ENCODE peak calls at places on chromosomes 5 and 9, in four cellular contexts. X, Q, S and H are unnamed samples. For H3K36me3, the result is how much of the 10 kb centered on the place peaks cover.

GRCh38 chr9:96460877-96461276 is 10.9 kb downstream of the HABP4 start:
- DNase-seq in S (no peak), Q (no peak), X (no peak), H (no peak)

GRCh38 chr9:84230355-84231136 is 110.0 kb downstream of the SLC28A3 start:
- DNase-seq in X (no peak), S (no peak), Q (no peak), H (no peak)

GRCh38 chr5:171739246-171739645 is 46.4 kb upstream of the SMIM23 start:
- DNase-seq in S (no peak), Q (no peak), X (no peak), H (no peak)

GRCh38 chr9:90815944-90816357 is 14.3 kb downstream of the SYK start:
- DNase-seq in Q (no peak), S (no peak), X (no peak), H (no peak)

GRCh38 chr5:106489004-106489403 is 1181.7 kb downstream of the EFNA5 start:
- DNase-seq in S (no peak), X (no peak), Q (no peak), H (no peak)

GRCh38 chr5:428219-428618 is 14.8 kb upstream of the EXOC3 start:
- DNase-seq in X (no peak), S (no peak), Q (peak), H (no peak)

GRCh38 chr9:129319076-129319937 is 141.2 kb upstream of the IER5L start:
- DNase-seq in S (peak), X (peak), Q (peak), H (no peak)

GRCh38 chr9:5510360-5510931 is at the start of gene PDCD1LG2:
- DNase-seq in S (no peak), Q (no peak), X (no peak), H (no peak)

GRCh38 chr9:120974181-120974580 is 47.6 kb upstream of the TRAF1 start:
- DNase-seq in X (no peak), Q (no peak), S (no peak), H (no peak)

GRCh38 chr9:123033352-123033751 is at the start of gene GPR21:
- DNase-seq in S (no peak), X (no peak), Q (no peak), H (no peak)

GRCh38 chr5:168152660-168153059 is 138.8 kb upstream of the WWC1 start:
- DNase-seq in Q (no peak), S (no peak), X (no peak), H (no peak)

DNA sequence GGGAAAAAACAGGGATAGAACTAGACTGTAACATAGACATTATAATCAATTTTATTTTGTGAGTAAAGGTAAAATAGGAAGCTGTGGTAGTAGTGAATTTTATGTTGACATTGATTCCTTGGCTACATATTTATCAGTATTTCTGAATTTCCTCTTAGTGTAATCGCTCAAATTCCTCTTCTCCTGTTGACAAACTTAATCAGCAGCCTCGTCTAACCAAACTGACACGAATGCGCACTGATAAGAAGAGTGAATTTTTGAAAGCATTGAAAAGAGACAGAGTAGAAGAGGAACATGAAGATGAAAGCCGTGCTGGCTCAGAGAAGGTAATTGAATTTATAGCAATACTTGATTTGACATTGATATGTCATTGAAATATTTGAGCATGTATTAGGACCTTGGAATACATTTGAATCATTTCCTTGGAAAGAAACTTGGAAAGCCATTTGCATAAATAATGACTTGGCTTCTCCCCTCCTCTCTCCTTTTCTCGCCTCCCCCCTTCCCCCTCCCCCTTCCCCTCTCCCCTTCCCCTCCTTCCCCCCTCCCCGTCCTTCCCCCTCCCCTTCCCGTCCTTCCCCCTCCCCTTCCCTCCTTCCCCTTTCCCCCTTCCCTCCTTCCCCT is 75.5 kb downstream of the GPBP1 start:
- DNase-seq in Q (no peak), S (no peak), X (no peak), H (no peak)
- H3K36me3 ChIP-seq in Q (half or more), S (under half), X (half or more), H (under half)

GRCh38 chr9:99489043-99489378 is 266.9 kb downstream of the SEC61B start:
- DNase-seq in Q (no peak), S (no peak), X (no peak), H (no peak)

GRCh38 chr9:99486684-99487083 is 264.6 kb downstream of the SEC61B start:
- DNase-seq in S (no peak), X (no peak), Q (no peak), H (no peak)

GRCh38 chr9:99490736-99491135 is 268.7 kb downstream of the SEC61B start:
- DNase-seq in X (no peak), S (no peak), Q (no peak), H (no peak)

GRCh38 chr9:99488109-99489042 is 266.3 kb downstream of the SEC61B start:
- DNase-seq in X (no peak), S (no peak), Q (no peak), H (no peak)

DNA sequence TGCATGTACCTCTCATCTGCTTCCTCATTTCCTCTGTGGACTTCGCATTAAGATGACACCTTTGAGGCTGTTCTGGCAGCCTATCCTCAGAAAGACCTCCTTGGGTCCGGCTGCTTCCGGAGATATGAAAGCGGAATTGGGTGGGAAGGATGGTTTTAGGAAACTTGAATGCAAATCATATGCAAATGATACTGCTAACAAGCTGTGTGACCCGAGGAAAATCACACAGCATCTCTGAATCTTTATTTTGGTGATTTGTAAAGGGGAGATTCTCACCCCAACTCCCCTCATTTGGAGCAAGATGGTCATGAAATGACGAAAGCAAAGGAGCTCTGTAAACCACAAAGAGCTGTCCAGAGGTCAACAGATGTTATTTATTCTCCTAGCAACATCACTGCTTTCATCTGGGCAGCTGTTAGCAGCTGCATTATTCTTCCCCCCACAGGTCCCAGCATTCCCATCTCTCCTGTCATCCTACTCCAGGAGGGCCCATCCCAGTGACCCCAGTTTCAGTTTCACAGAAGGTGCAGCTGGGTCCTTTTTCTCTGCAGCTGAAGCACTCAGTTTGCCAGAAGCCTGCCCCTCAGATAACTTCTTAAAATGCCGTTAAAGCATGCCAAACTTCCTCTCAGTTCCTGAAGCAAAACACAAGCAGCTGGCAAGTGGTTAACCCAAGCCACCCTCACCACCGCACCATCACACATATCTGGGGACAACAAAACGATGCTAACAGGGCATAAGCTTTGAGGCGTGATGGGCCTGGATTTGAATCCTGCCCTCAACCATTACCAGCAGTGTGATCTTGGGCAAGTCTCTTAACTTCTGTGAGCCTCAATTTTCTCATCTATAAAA is 269.6 kb downstream of the SEC61B start:
- DNase-seq in X (no peak), Q (no peak), S (no peak), H (no peak)
- TF ChIP-seq POLR2AphosphoS5 in X (no peak), Q (no peak), S (no peak), H (no peak)

DNA sequence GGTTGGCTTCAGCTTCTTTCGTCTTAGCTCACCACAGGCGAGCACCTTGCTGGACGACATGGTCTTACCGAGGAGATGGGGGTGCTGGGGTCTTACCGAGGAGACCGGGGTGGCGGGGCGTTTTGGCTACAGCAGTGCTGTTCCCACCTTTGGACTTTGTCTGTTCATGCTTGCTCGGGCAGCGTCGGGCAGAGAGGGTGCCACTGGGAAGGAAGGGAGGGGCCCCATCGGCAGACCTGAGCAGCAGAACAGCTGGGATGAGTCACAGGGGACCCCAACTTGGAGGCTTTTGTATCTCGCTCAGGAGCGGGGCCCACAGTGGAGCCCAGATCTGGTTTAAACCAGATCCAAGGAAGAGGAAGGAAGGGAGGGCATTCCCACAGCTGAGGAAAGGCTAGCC is 106.0 kb upstream of the CACNA1B start:
- DNase-seq in Q (no peak), X (no peak), S (no peak), H (no peak)
- H3K36me3 ChIP-seq in Q (half or more), X (under half), S (under half), H (under half)

DNA sequence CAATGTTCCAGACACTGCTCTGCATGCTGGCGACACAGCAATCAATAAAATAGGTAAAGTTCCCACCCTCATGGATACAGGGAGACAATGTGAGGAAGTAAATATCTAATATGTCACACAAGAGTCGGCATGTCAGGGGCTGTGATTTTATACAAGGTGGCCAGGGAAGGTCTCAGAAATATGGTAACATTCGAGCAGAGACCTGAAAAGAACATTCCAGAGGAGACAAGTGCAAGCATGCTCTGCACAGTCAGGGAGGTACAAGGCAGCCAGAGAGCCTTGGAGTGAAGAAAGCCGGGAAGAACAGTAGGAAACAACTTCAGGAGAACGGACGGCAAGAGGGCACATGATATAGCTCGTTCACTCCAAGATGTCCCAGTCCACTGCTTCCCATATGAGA is 89.2 kb upstream of the ZNF462 start:
- DNase-seq in Q (no peak), S (no peak), X (no peak), H (no peak)
- TF ChIP-seq POLR2AphosphoS5 in Q (no peak), S (no peak), X (no peak), H (no peak)

DNA sequence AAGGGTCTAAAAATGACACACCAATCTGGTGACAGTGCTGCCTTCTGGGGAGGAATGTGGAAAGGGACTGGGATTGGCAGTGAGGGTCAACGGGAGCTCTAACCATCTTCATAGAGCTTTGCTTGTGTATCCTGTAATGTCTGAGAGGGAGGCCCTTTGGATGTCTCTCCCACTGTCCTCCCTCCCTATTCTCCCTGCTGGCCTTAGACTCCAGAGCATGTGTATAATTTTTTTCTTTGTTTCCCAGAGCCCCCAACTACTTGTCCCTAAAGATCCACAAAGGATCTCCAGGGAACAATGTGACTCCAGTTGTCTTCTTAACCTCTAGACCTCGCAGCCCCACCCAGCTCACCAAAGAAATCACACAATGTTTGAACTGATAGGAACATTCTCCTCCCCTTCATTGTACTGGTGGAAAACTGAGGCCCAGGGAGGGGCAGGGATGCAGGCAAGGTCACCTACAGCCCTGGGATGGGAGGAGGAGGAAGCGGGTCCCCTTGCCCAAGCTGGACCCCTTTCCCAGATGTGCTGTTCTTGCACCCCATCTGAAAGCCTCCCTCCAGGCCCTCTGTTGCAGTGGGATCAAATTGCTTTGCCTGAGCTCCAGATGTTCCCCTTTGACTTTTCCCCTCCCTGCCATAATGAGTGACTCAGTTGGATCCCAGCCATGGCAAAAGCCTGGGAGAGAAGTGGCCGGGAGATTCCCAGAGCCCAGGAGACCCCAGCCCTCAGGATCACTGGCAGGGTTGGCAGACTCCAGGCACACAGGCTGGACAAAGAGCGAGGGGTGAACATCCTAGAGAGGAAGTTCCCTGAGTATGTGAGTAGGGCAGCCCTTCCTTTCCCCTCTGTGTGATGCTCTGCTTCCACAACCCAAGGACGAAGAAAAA is 21.8 kb downstream of the SPARC start:
- DNase-seq in S (no peak), X (no peak), Q (no peak), H (no peak)
- H3K36me3 ChIP-seq in S (under half), X (under half), Q (under half), H (under half)

GRCh38 chr9:134928796-134929559 is 11.3 kb upstream of the FCN1 start:
- DNase-seq in Q (no peak), X (peak), S (no peak), H (no peak)
- TF ChIP-seq POLR2AphosphoS5 in Q (no peak), X (peak), S (no peak), H (no peak)